ENCODE peak calls at places on chromosome 14, in four cellular contexts. One of them, this sample, is unnamed.

GRCh38 chr14:103520269-103520656 is 2.4 kb downstream of the CKB start:
- DNase-seq in HCT116: no peak
- DNase-seq in stimulated activated CD4-positive, alpha-beta T cell treated with anti-CD3 and anti-CD28 coated beads, TNF-alpha, amount 100 ng/mL, for 24 hours: no peak
- DNase-seq in PC-9: no peak
- DNase-seq in this sample: no peak

GRCh38 chr14:105067140-105067968 is 2.1 kb upstream of the GPR132 start:
- DNase-seq in PC-9: no peak
- DNase-seq in stimulated activated CD4-positive, alpha-beta T cell treated with anti-CD3 and anti-CD28 coated beads, TNF-alpha, amount 100 ng/mL, for 24 hours: peak
- DNase-seq in HCT116: no peak
- DNase-seq in this sample: no peak

GRCh38 chr14:103718572-103718971 is 3.0 kb downstream of the ZFYVE21 start:
- DNase-seq in HCT116: no peak
- DNase-seq in stimulated activated CD4-positive, alpha-beta T cell treated with anti-CD3 and anti-CD28 coated beads, TNF-alpha, amount 100 ng/mL, for 24 hours: no peak
- DNase-seq in PC-9: no peak
- DNase-seq in this sample: no peak

GRCh38 chr14:99945732-99946651 is 119.2 kb upstream of the EVL start:
- DNase-seq in PC-9: peak
- DNase-seq in HCT116: no peak
- DNase-seq in stimulated activated CD4-positive, alpha-beta T cell treated with anti-CD3 and anti-CD28 coated beads, TNF-alpha, amount 100 ng/mL, for 24 hours: no peak
- DNase-seq in this sample: no peak

GRCh38 chr14:54120260-54120659 is 163.6 kb upstream of the BMP4 start:
- DNase-seq in PC-9: no peak
- DNase-seq in HCT116: no peak
- DNase-seq in stimulated activated CD4-positive, alpha-beta T cell treated with anti-CD3 and anti-CD28 coated beads, TNF-alpha, amount 100 ng/mL, for 24 hours: no peak
- DNase-seq in this sample: no peak

GRCh38 chr14:69990319-69990718 is 111.1 kb downstream of the SMOC1 start:
- DNase-seq in PC-9: no peak
- DNase-seq in stimulated activated CD4-positive, alpha-beta T cell treated with anti-CD3 and anti-CD28 coated beads, TNF-alpha, amount 100 ng/mL, for 24 hours: no peak
- DNase-seq in HCT116: no peak
- DNase-seq in this sample: no peak

GRCh38 chr14:68970096-68970612 is 8.9 kb downstream of the ACTN1 start:
- DNase-seq in stimulated activated CD4-positive, alpha-beta T cell treated with anti-CD3 and anti-CD28 coated beads, TNF-alpha, amount 100 ng/mL, for 24 hours: no peak
- DNase-seq in PC-9: no peak
- DNase-seq in HCT116: no peak
- DNase-seq in this sample: no peak

GRCh38 chr14:71985538-71986234 is 53.5 kb downstream of the RGS6 start:
- DNase-seq in HCT116: no peak
- DNase-seq in PC-9: no peak
- DNase-seq in stimulated activated CD4-positive, alpha-beta T cell treated with anti-CD3 and anti-CD28 coated beads, TNF-alpha, amount 100 ng/mL, for 24 hours: no peak
- DNase-seq in this sample: no peak

GRCh38 chr14:68589447-68590232 is 203.2 kb downstream of the ZFP36L1 start:
- DNase-seq in stimulated activated CD4-positive, alpha-beta T cell treated with anti-CD3 and anti-CD28 coated beads, TNF-alpha, amount 100 ng/mL, for 24 hours: no peak
- DNase-seq in HCT116: no peak
- DNase-seq in PC-9: no peak
- DNase-seq in this sample: no peak

GRCh38 chr14:31934767-31935266 is 142.3 kb upstream of the ARHGAP5 start:
- DNase-seq in stimulated activated CD4-positive, alpha-beta T cell treated with anti-CD3 and anti-CD28 coated beads, TNF-alpha, amount 100 ng/mL, for 24 hours: no peak
- DNase-seq in HCT116: peak
- DNase-seq in PC-9: no peak
- DNase-seq in this sample: no peak

This sample was measured in epithelial cell of prostate.